ENCODE peak calls at places on chromosomes 13 and 19, in five cellular contexts. One of them, this sample, is unnamed.

GRCh38 chr13:32894589-32895001 is 121.6 kb upstream of the KL start:
- DNase-seq in keratinocyte: no peak
- DNase-seq in HFF-Myc: no peak
- DNase-seq in thoracic aorta: no peak
- DNase-seq in OCI-LY7: no peak
- DNase-seq in this sample: peak

GRCh38 chr13:95030948-95031347 is 270.3 kb downstream of the ABCC4 start:
- DNase-seq in OCI-LY7: no peak
- DNase-seq in keratinocyte: no peak
- DNase-seq in HFF-Myc: no peak
- DNase-seq in thoracic aorta: no peak
- DNase-seq in this sample: no peak

GRCh38 chr13:46332772-46333171 is 54.3 kb downstream of the RUBCNL start:
- DNase-seq in keratinocyte: no peak
- DNase-seq in thoracic aorta: no peak
- DNase-seq in OCI-LY7: no peak
- DNase-seq in HFF-Myc: no peak
- DNase-seq in this sample: no peak

GRCh38 chr19:4036576-4037300 is 29.2 kb downstream of the PIAS4 start:
- DNase-seq in OCI-LY7: no peak
- DNase-seq in keratinocyte: no peak
- DNase-seq in thoracic aorta: no peak
- DNase-seq in HFF-Myc: no peak
- DNase-seq in this sample: no peak

GRCh38 chr13:110424596-110425443 is 117.7 kb downstream of the COL4A2 start:
- DNase-seq in OCI-LY7: no peak
- DNase-seq in HFF-Myc: no peak
- DNase-seq in keratinocyte: no peak
- DNase-seq in thoracic aorta: no peak
- DNase-seq in this sample: no peak

GRCh38 chr13:39612023-39612637 is 9.1 kb upstream of the LHFPL6 start:
- DNase-seq in HFF-Myc: peak
- DNase-seq in keratinocyte: peak
- DNase-seq in thoracic aorta: peak
- DNase-seq in OCI-LY7: peak
- DNase-seq in this sample: peak

GRCh38 chr19:38837656-38838121 is 6.1 kb upstream of the ECH1 start:
- DNase-seq in OCI-LY7: no peak
- DNase-seq in keratinocyte: no peak
- DNase-seq in HFF-Myc: no peak
- DNase-seq in thoracic aorta: no peak
- DNase-seq in this sample: no peak

GRCh38 chr19:14147797-14148605 is 11.6 kb upstream of the ASF1B start:
- DNase-seq in HFF-Myc: no peak
- DNase-seq in keratinocyte: no peak
- DNase-seq in thoracic aorta: no peak
- DNase-seq in OCI-LY7: peak
- DNase-seq in this sample: peak

GRCh38 chr19:42028304-42029216 is 34.5 kb upstream of the ATP1A3 start:
- DNase-seq in keratinocyte: no peak
- DNase-seq in thoracic aorta: no peak
- DNase-seq in OCI-LY7: peak
- DNase-seq in HFF-Myc: no peak
- DNase-seq in this sample: peak

GRCh38 chr13:72586519-72586918 is 140.9 kb downstream of the MZT1 start:
- DNase-seq in OCI-LY7: no peak
- DNase-seq in thoracic aorta: no peak
- DNase-seq in keratinocyte: no peak
- DNase-seq in HFF-Myc: no peak
- DNase-seq in this sample: no peak

GRCh38 chr19:41939861-41940442 is 11.7 kb upstream of the ERFL start:
- DNase-seq in HFF-Myc: no peak
- DNase-seq in thoracic aorta: no peak
- DNase-seq in OCI-LY7: peak
- DNase-seq in keratinocyte: no peak
- DNase-seq in this sample: no peak

GRCh38 chr13:56352901-56353300 is 787.8 kb upstream of the PRR20A start:
- DNase-seq in keratinocyte: no peak
- DNase-seq in HFF-Myc: no peak
- DNase-seq in thoracic aorta: no peak
- DNase-seq in OCI-LY7: no peak
- DNase-seq in this sample: peak

GRCh38 chr13:60959427-60959826 is 456.2 kb downstream of the PCDH20 start:
- DNase-seq in keratinocyte: peak
- DNase-seq in thoracic aorta: no peak
- DNase-seq in OCI-LY7: no peak
- DNase-seq in HFF-Myc: no peak
- DNase-seq in this sample: no peak

GRCh38 chr13:88726075-88726474 is 1054.9 kb downstream of the SLITRK5 start:
- DNase-seq in thoracic aorta: no peak
- DNase-seq in HFF-Myc: no peak
- DNase-seq in OCI-LY7: no peak
- DNase-seq in keratinocyte: no peak
- DNase-seq in this sample: no peak

GRCh38 chr13:88014527-88014926 is 343.4 kb downstream of the SLITRK5 start:
- DNase-seq in thoracic aorta: no peak
- DNase-seq in HFF-Myc: no peak
- DNase-seq in OCI-LY7: no peak
- DNase-seq in keratinocyte: no peak
- DNase-seq in this sample: peak

GRCh38 chr19:30226464-30227070 is 145.6 kb upstream of the ZNF536 start:
- DNase-seq in HFF-Myc: no peak
- DNase-seq in keratinocyte: no peak
- DNase-seq in thoracic aorta: no peak
- DNase-seq in OCI-LY7: no peak
- DNase-seq in this sample: no peak

GRCh38 chr19:7415163-7415856 is 66.6 kb downstream of the ARHGEF18 start:
- DNase-seq in thoracic aorta: no peak
- DNase-seq in keratinocyte: no peak
- DNase-seq in HFF-Myc: no peak
- DNase-seq in OCI-LY7: no peak
- DNase-seq in this sample: no peak

GRCh38 chr19:49161987-49162386 is 4.4 kb downstream of the TRPM4 start:
- DNase-seq in thoracic aorta: no peak
- DNase-seq in keratinocyte: no peak
- DNase-seq in OCI-LY7: no peak
- DNase-seq in HFF-Myc: no peak
- DNase-seq in this sample: no peak

GRCh38 chr19:28578208-28578607 is 634.7 kb downstream of the UQCRFS1 start:
- DNase-seq in thoracic aorta: no peak
- DNase-seq in HFF-Myc: no peak
- DNase-seq in OCI-LY7: no peak
- DNase-seq in keratinocyte: no peak
- DNase-seq in this sample: no peak

GRCh38 chr13:83019986-83020385 is 862.3 kb downstream of the SLITRK1 start:
- DNase-seq in thoracic aorta: no peak
- DNase-seq in HFF-Myc: no peak
- DNase-seq in keratinocyte: no peak
- DNase-seq in OCI-LY7: no peak
- DNase-seq in this sample: no peak

DNA sequence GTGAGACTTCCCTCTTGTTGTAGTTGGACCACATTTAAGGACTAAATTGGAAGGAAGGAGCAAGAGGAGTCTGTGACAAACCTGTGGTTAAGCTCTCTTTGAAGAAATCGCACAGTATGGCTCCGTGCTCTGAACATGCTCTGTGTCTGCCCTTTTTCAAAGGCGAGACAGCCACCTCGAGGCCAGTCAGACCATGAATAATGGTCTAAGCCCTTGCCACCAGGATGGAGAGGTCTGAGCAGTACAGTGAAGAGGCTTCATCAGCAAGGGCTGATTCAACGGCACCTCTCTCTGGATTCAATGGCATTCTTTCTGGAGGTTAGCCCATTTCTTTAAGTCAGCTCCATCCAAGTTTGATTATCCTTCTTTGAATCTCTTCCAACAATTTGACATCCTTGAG is 30.9 kb downstream of the FAM216B start:
- DNase-seq in thoracic aorta: no peak
- DNase-seq in keratinocyte: no peak
- DNase-seq in HFF-Myc: no peak
- DNase-seq in OCI-LY7: no peak
- DNase-seq in this sample: no peak
- TF ChIP-seq CTCF in thoracic aorta: no peak
- TF ChIP-seq CTCF in keratinocyte: no peak
- TF ChIP-seq CTCF in HFF-Myc: no peak
- TF ChIP-seq CTCF in OCI-LY7: no peak
- TF ChIP-seq CTCF in this sample: no peak

DNA sequence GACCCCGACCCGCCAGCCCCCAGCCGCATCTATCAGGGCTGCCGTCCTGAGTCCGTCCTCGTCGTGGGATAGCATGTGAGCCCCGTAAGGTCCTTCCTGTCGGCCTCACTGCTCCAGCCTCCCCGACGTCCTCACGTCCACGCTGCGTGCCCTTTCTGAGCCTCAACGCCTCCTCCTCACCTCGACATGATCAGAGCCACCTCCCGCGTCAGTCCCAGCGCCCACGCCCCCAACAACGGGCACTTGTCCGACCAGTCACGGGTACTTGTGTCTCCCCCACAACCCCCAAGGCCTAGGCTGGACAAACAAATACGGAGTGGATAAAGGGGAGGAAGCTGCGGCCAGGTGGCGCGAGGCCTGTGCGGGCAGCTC is 665 bp downstream of the ZNF497 start:
- DNase-seq in keratinocyte: no peak
- DNase-seq in OCI-LY7: no peak
- DNase-seq in HFF-Myc: no peak
- DNase-seq in thoracic aorta: no peak
- DNase-seq in this sample: no peak
- TF ChIP-seq CTCF in keratinocyte: no peak
- TF ChIP-seq CTCF in OCI-LY7: no peak
- TF ChIP-seq CTCF in HFF-Myc: no peak
- TF ChIP-seq CTCF in thoracic aorta: no peak
- TF ChIP-seq CTCF in this sample: no peak

DNA sequence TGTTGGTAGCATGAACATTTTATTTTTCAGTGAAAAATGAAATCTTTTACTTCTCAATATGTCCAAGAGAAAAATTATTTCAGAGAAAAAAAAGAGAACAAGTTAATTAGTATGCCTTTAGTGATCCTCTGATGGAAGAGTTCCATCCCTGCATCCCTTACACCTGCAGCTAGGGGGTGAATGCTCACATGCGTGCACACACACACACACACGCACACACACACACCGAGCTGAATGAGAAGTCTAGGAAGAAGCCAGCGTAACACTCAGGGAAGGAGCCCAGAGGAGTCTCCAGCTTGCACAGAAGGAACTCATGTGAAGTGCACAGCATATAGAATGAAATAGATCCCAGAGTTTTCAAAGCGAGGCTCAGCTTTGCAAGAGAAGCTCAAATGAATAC is 510.5 kb downstream of the IRS2 start:
- DNase-seq in HFF-Myc: no peak
- DNase-seq in OCI-LY7: peak
- DNase-seq in keratinocyte: no peak
- DNase-seq in thoracic aorta: no peak
- DNase-seq in this sample: peak
- TF ChIP-seq CTCF in HFF-Myc: peak
- TF ChIP-seq CTCF in OCI-LY7: peak
- TF ChIP-seq CTCF in keratinocyte: peak
- TF ChIP-seq CTCF in thoracic aorta: no peak
- TF ChIP-seq CTCF in this sample: no peak

GRCh38 chr19:16057062-16057461 is 19.2 kb upstream of the TPM4 start:
- DNase-seq in OCI-LY7: no peak
- DNase-seq in HFF-Myc: no peak
- DNase-seq in thoracic aorta: no peak
- DNase-seq in keratinocyte: no peak
- DNase-seq in this sample: no peak

GRCh38 chr19:16051254-16052025 is 24.9 kb upstream of the TPM4 start:
- DNase-seq in OCI-LY7: peak
- DNase-seq in keratinocyte: no peak
- DNase-seq in HFF-Myc: no peak
- DNase-seq in thoracic aorta: no peak
- DNase-seq in this sample: peak

GRCh38 chr19:16048583-16048982 is 27.7 kb upstream of the TPM4 start:
- DNase-seq in HFF-Myc: no peak
- DNase-seq in keratinocyte: no peak
- DNase-seq in OCI-LY7: no peak
- DNase-seq in thoracic aorta: no peak
- DNase-seq in this sample: no peak

GRCh38 chr19:16052353-16052752 is 23.9 kb upstream of the TPM4 start:
- DNase-seq in OCI-LY7: no peak
- DNase-seq in thoracic aorta: no peak
- DNase-seq in keratinocyte: no peak
- DNase-seq in HFF-Myc: no peak
- DNase-seq in this sample: no peak
- TF ChIP-seq CTCF in OCI-LY7: no peak
- TF ChIP-seq CTCF in thoracic aorta: no peak
- TF ChIP-seq CTCF in keratinocyte: no peak
- TF ChIP-seq CTCF in HFF-Myc: no peak
- TF ChIP-seq CTCF in this sample: peak

DNA sequence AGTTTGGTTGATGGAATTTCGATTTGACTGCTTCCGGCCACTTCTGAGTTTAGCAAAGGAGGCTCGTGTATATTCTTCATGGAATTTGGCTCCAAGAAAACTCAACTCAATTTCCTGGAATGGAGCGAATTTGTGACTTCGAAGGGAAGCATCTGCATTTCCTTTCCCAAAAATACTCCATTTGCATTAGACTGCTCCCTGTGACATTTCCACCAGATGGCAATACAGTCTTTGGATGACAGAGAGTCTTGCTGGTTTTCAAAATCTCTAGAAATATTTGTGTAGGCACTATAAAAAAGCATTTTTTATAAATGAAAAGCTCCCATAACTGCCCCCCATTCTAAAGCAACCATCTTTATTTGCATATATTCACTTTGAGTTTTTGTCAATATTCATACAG is 4.1 kb downstream of the C1QTNF9 start:
- DNase-seq in thoracic aorta: no peak
- DNase-seq in keratinocyte: no peak
- DNase-seq in OCI-LY7: no peak
- DNase-seq in HFF-Myc: no peak
- DNase-seq in this sample: peak
- TF ChIP-seq CTCF in thoracic aorta: no peak
- TF ChIP-seq CTCF in keratinocyte: no peak
- TF ChIP-seq CTCF in OCI-LY7: peak
- TF ChIP-seq CTCF in HFF-Myc: no peak
- TF ChIP-seq CTCF in this sample: peak

DNA sequence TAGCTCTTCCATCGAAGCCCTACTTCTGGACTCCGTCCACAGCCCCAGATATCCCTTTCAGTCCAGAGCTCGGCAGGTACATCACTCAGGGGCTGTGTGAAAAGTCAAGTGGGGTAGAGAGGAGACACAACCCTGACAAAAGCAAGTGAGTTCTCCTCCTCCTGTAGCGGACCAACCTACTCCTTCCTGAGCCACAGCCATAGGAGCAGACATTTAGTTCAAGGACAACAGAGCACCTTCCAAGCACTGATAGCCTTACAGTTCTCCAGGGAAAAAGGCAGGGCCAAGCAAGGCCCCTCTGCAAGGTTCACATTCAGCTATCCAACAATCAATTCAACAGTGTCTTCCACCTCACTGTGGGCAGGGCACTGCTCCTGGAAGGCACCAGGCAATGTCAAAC is 89.0 kb downstream of the FGF14 start:
- DNase-seq in OCI-LY7: no peak
- DNase-seq in keratinocyte: no peak
- DNase-seq in thoracic aorta: no peak
- DNase-seq in HFF-Myc: no peak
- DNase-seq in this sample: no peak
- TF ChIP-seq CTCF in OCI-LY7: no peak
- TF ChIP-seq CTCF in keratinocyte: no peak
- TF ChIP-seq CTCF in thoracic aorta: no peak
- TF ChIP-seq CTCF in HFF-Myc: no peak
- TF ChIP-seq CTCF in this sample: no peak

This sample was measured in MCF 10A.